ENCODE peak calls at places on chromosomes 5 and 9, in four cellular contexts. H is endothelial cell of umbilical vein, I is kidney, D is psoas muscle. G is an unnamed sample.

GRCh38 chr5:142059304-142059940 is 46.6 kb upstream of the GNPDA1 start:
- DNase-seq in I (no peak), D (no peak), H (no peak), G (no peak)

GRCh38 chr5:29469581-29469980 is 1723.9 kb upstream of the CDH6 start:
- DNase-seq in H (no peak), D (no peak), I (no peak), G (no peak)

GRCh38 chr5:23930985-23931384 is 423.6 kb downstream of the PRDM9 start:
- DNase-seq in I (no peak), D (no peak), H (no peak), G (no peak)

GRCh38 chr5:64206653-64207052 is 41.0 kb downstream of the RNF180 start:
- DNase-seq in I (no peak), D (no peak), H (no peak), G (no peak)

GRCh38 chr5:54616031-54616430 is 98.5 kb downstream of the SNX18 start:
- DNase-seq in H (no peak), I (no peak), D (no peak), G (no peak)

GRCh38 chr5:82641362-82641988 is 363.3 kb upstream of the RPS23 start:
- DNase-seq in D (peak), I (peak), H (peak), G (peak)

GRCh38 chr9:82606761-82607382 is 456.1 kb downstream of the RASEF start:
- DNase-seq in H (peak), I (no peak), D (no peak), G (no peak)

GRCh38 chr9:89137548-89138462 is 40.8 kb downstream of the SHC3 start:
- DNase-seq in I (peak), H (peak), D (peak), G (peak)

GRCh38 chr9:6183227-6183551 is 32.4 kb upstream of the IL33 start:
- DNase-seq in D (no peak), I (no peak), H (no peak), G (no peak)

GRCh38 chr9:32551491-32552049 is 557 bp upstream of the SMIM27 start:
- DNase-seq in I (no peak), H (peak), D (peak), G (peak)

GRCh38 chr5:144142030-144142825 is 28.2 kb downstream of the YIPF5 start:
- DNase-seq in D (no peak), H (peak), I (no peak), G (no peak)

GRCh38 chr5:71859515-71859914 is 140.4 kb downstream of the CARTPT start:
- DNase-seq in I (no peak), D (no peak), H (no peak), G (no peak)

GRCh38 chr5:40568548-40568947 is 111.2 kb upstream of the PTGER4 start:
- DNase-seq in H (no peak), I (no peak), D (no peak), G (no peak)

GRCh38 chr5:93874080-93874479 is 132.7 kb upstream of the POU5F2 start:
- DNase-seq in H (peak), D (no peak), I (no peak), G (no peak)

GRCh38 chr9:20321683-20322082 is 300.6 kb downstream of the MLLT3 start:
- DNase-seq in D (no peak), I (no peak), H (no peak), G (no peak)

GRCh38 chr5:152332696-152333095 is 72.4 kb downstream of the NMUR2 start:
- DNase-seq in I (no peak), H (no peak), D (no peak), G (no peak)

GRCh38 chr9:132726561-132727150 is 56.4 kb downstream of the GTF3C4 start:
- DNase-seq in D (no peak), I (no peak), H (no peak), G (no peak)

GRCh38 chr5:161086456-161086855 is 234.4 kb upstream of the ATP10B start:
- DNase-seq in H (no peak), D (no peak), I (no peak), G (no peak)

GRCh38 chr9:97660847-97661246 is 27.2 kb downstream of the NCBP1 start:
- DNase-seq in H (no peak), D (no peak), I (no peak), G (no peak)

GRCh38 chr5:87877023-87877422 is 391.6 kb downstream of the TMEM161B start:
- DNase-seq in I (no peak), D (no peak), H (no peak), G (no peak)

GRCh38 chr9:19331877-19332276 is 48.2 kb downstream of the RPS6 start:
- DNase-seq in I (no peak), D (no peak), H (no peak), G (no peak)

DNA sequence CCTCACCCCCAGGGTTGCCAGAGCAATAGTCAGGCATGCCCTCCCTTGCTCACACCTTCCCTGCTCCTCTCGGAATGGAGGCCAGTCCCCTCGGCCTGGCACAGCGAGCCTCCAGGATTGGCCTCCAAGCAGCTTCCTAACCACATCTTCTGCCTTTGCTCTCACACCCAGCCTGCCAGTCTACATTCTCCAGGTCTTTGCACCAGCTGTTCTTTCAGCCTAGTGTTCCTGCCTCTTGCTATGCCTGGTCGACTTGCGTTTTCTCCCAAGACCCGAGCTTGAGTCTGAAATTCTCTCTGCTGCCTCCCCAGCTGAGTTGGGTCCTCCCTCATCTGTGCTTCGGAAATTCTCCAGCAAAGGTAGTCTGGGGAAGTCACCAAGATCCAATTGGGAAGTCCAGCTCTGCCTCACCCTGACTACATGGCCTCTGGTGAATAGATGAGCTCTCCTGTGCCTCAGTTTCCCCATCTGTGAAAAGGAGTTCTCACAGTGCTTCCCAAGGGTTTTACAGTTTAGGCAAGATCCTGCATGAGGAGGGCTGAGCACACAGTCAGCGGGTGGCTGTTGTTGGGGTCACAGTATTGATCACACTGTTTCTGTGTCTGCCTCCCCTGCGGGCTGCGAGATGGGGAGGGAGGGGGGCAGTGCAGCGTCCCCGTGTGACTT is 31.9 kb upstream of the PSD2 start:
- DNase-seq in I (no peak), D (no peak), H (no peak), G (no peak)
- H3K4me3 ChIP-seq in I (no peak), D (no peak), H (no peak), G (no peak)

DNA sequence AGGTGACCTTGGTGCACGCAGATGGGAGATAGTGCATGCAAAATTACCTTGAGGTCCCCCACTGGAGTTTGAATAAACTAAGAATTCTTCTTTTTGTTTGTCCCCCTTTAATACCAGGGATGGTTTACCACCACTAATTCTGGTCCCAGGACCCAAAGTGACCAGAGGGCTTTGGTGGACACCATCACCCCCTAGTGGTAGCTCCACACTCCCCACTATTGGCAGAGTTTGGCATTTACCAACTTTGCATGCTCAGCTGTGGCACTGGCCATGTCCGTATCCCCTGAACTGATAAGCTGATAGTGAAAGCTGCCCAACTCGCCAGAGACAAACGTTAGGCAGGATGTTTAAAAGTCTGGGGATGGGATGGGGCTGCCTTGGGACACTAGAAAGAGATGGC is 3.3 kb downstream of the ASTN2 start:
- DNase-seq in I (no peak), H (no peak), D (no peak), G (no peak)
- H3K4me3 ChIP-seq in I (no peak), H (no peak), D (no peak), G (no peak)

GRCh38 chr5:119338326-119338957 is 17.4 kb upstream of the TNFAIP8 start:
- DNase-seq in H (no peak), D (no peak), I (no peak), G (no peak)

GRCh38 chr5:119341452-119342349 is 14.1 kb upstream of the TNFAIP8 start:
- DNase-seq in I (no peak), D (no peak), H (peak), G (no peak)

GRCh38 chr5:119340597-119341218 is 15.1 kb upstream of the TNFAIP8 start:
- DNase-seq in H (no peak), I (no peak), D (no peak), G (no peak)

GRCh38 chr5:119339344-119339743 is 16.5 kb upstream of the TNFAIP8 start:
- DNase-seq in H (no peak), I (no peak), D (no peak), G (no peak)

DNA sequence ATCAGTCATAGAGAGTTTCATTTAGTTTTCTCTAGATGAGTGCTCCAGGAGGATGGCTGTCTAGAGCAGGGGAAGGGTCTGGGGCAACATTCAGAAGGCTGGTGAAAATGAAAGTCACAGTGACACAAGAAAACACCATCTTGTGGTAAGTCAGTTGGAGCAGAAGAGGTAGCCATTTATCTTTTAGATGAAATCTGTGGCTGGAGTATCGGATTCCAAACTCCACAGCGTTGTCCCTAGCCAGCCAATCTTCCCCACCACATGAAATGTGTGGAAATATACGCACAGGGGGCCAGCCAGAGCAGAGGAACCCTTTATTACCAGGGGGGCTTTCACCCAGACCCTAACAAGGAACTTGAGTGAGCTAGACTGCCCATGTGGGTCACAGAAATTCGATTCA is 15.9 kb upstream of the TNFAIP8 start:
- DNase-seq in H (no peak), D (no peak), I (no peak), G (no peak)
- H3K4me3 ChIP-seq in H (no peak), D (no peak), I (no peak), G (no peak)

DNA sequence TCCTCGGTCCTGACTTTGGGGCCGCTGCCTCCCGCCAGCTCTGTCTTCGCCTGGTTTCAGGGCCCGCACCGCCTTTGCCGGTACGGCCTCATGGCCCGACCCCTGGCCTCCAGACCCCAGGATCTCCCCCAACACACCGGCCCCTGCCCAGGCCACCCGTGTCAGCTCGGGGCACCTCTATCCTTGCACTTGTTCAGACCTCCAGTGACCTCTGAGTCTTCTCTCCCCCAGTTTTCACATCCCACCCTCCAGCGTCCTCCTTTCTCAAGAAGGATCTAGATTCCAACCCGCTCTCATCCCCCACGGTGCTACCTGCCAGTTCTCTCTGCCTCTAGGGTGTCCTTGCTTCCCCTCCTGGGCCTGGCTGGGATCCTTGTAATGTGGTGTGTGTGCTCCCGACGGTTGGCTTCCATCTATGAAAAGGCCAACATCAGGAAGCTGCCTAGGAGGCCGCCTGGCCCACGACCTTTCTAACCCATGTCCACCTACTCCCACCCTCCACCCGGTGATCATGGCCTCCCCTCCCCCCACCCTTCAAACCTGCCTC is 61.1 kb downstream of the SPATA31C2 start:
- DNase-seq in I (no peak), H (no peak), D (no peak), G (no peak)
- H3K4me3 ChIP-seq in I (no peak), H (no peak), D (peak), G (peak)